ENCODE peak calls at places on chromosomes 1 and 21, in five cellular contexts. N, I, D, U and H are unnamed samples.

GRCh38 chr1:239717097-239718051 is 331.0 kb downstream of the CHRM3 start:
- DNase-seq in U (no peak), I (no peak), D (no peak), N (no peak), H (no peak)

GRCh38 chr1:68953316-68953715 is 456.4 kb upstream of the DEPDC1 start:
- DNase-seq in U (no peak), I (no peak), D (no peak), N (no peak), H (no peak)

GRCh38 chr1:232250838-232251237 is 379.1 kb downstream of the SIPA1L2 start:
- DNase-seq in N (no peak), D (no peak), I (no peak), U (no peak), H (no peak)

GRCh38 chr1:163056832-163057231 is 12.3 kb upstream of the RGS4 start:
- DNase-seq in N (no peak), D (no peak), I (no peak), U (no peak), H (no peak)

GRCh38 chr1:186310307-186310706 is 64.7 kb downstream of the TPR start:
- DNase-seq in U (no peak), N (no peak), D (no peak), I (no peak), H (no peak)

GRCh38 chr21:42384999-42385398 is 10.9 kb downstream of the TMPRSS3 start:
- DNase-seq in U (no peak), I (no peak), D (no peak), N (no peak), H (no peak)

GRCh38 chr21:38712076-38712475 is 93.7 kb upstream of the ETS2 start:
- DNase-seq in N (peak; percentile 8), D (no peak), I (no peak), U (no peak), H (no peak)

GRCh38 chr1:154263465-154264332 is 8.7 kb upstream of the HAX1 start:
- DNase-seq in I (no peak), U (no peak), D (no peak), N (no peak), H (no peak)

GRCh38 chr1:93577536-93578432 is 103.9 kb downstream of the BCAR3 start:
- DNase-seq in I (no peak), N (no peak), D (no peak), U (no peak), H (no peak)

GRCh38 chr1:161738627-161739287 is 10.8 kb upstream of the DUSP12 start:
- DNase-seq in D (peak; percentile 47), U (no peak), N (peak; percentile 78), I (peak; percentile 42), H (no peak)

GRCh38 chr1:27356628-27357280 is 10.0 kb downstream of the MAP3K6 start:
- DNase-seq in I (peak; percentile 52), D (no peak), U (peak; percentile 25), N (no peak), H (no peak)

GRCh38 chr1:10694633-10695627 is 101.5 kb downstream of the CASZ1 start:
- DNase-seq in N (peak; percentile 65), D (peak; percentile 94), U (peak; percentile 52), I (peak; percentile 68), H (peak; percentile 93)

GRCh38 chr1:72892461-72892860 is 610.1 kb upstream of the NEGR1 start:
- DNase-seq in N (no peak), U (no peak), I (no peak), D (no peak), H (no peak)